ENCODE peak calls at places on chromosomes 16 and 17, in ten cellular contexts. One of them, this sample, is unnamed.

GRCh38 chr17:34850023-34850422 is 111.2 kb downstream of the CCT6B start:
- DNase-seq in nephron progenitor cell: no peak
- DNase-seq in WERI-Rb-1: no peak
- DNase-seq in Calu3: no peak
- DNase-seq in progenitor cell of endocrine pancreas: no peak
- DNase-seq in HFF-Myc: no peak
- DNase-seq in coronary artery: no peak
- DNase-seq in heart left ventricle: no peak
- DNase-seq in epithelial cell of esophagus: peak; percentile 19
- DNase-seq in CD4-positive, alpha-beta T cell: no peak
- DNase-seq in this sample: no peak

GRCh38 chr17:21677126-21677910 is 15.0 kb upstream of the KCNJ18 start:
- DNase-seq in nephron progenitor cell: no peak
- DNase-seq in WERI-Rb-1: no peak
- DNase-seq in Calu3: no peak
- DNase-seq in progenitor cell of endocrine pancreas: no peak
- DNase-seq in HFF-Myc: no peak
- DNase-seq in coronary artery: peak; percentile 69
- DNase-seq in heart left ventricle: no peak
- DNase-seq in epithelial cell of esophagus: no peak
- DNase-seq in CD4-positive, alpha-beta T cell: no peak
- DNase-seq in this sample: no peak

GRCh38 chr16:4142268-4142667 is 26.0 kb upstream of the ADCY9 start:
- DNase-seq in nephron progenitor cell: no peak
- DNase-seq in WERI-Rb-1: no peak
- DNase-seq in Calu3: no peak
- DNase-seq in progenitor cell of endocrine pancreas: no peak
- DNase-seq in HFF-Myc: no peak
- DNase-seq in coronary artery: no peak
- DNase-seq in heart left ventricle: no peak
- DNase-seq in epithelial cell of esophagus: peak; percentile 11
- DNase-seq in CD4-positive, alpha-beta T cell: peak; percentile 11
- DNase-seq in this sample: no peak

GRCh38 chr17:43755389-43755875 is 3.2 kb downstream of the SOST start:
- DNase-seq in nephron progenitor cell: peak; percentile 76
- DNase-seq in WERI-Rb-1: no peak
- DNase-seq in Calu3: peak; percentile 44
- DNase-seq in progenitor cell of endocrine pancreas: peak; percentile 60
- DNase-seq in HFF-Myc: no peak
- DNase-seq in coronary artery: no peak
- DNase-seq in heart left ventricle: no peak
- DNase-seq in epithelial cell of esophagus: peak; percentile 43
- DNase-seq in CD4-positive, alpha-beta T cell: no peak
- DNase-seq in this sample: no peak

GRCh38 chr17:19243838-19244237 is 6.7 kb downstream of the EPN2 start:
- DNase-seq in nephron progenitor cell: no peak
- DNase-seq in WERI-Rb-1: no peak
- DNase-seq in Calu3: no peak
- DNase-seq in progenitor cell of endocrine pancreas: no peak
- DNase-seq in HFF-Myc: no peak
- DNase-seq in coronary artery: no peak
- DNase-seq in heart left ventricle: no peak
- DNase-seq in epithelial cell of esophagus: no peak
- DNase-seq in CD4-positive, alpha-beta T cell: no peak
- DNase-seq in this sample: no peak

GRCh38 chr16:60914334-60914733 is 1121.9 kb downstream of the CDH8 start:
- DNase-seq in nephron progenitor cell: no peak
- DNase-seq in WERI-Rb-1: no peak
- DNase-seq in Calu3: no peak
- DNase-seq in progenitor cell of endocrine pancreas: no peak
- DNase-seq in HFF-Myc: no peak
- DNase-seq in coronary artery: no peak
- DNase-seq in heart left ventricle: no peak
- DNase-seq in epithelial cell of esophagus: no peak
- DNase-seq in CD4-positive, alpha-beta T cell: no peak
- DNase-seq in this sample: no peak

GRCh38 chr16:49362230-49362629 is 11.4 kb upstream of the C16orf78 start:
- DNase-seq in nephron progenitor cell: no peak
- DNase-seq in WERI-Rb-1: no peak
- DNase-seq in Calu3: no peak
- DNase-seq in progenitor cell of endocrine pancreas: no peak
- DNase-seq in HFF-Myc: no peak
- DNase-seq in coronary artery: peak; percentile 33
- DNase-seq in heart left ventricle: no peak
- DNase-seq in epithelial cell of esophagus: no peak
- DNase-seq in CD4-positive, alpha-beta T cell: no peak
- DNase-seq in this sample: no peak

GRCh38 chr16:84850714-84851113 is 30.9 kb downstream of the CRISPLD2 start:
- DNase-seq in nephron progenitor cell: no peak
- DNase-seq in WERI-Rb-1: no peak
- DNase-seq in Calu3: no peak
- DNase-seq in progenitor cell of endocrine pancreas: no peak
- DNase-seq in HFF-Myc: no peak
- DNase-seq in coronary artery: no peak
- DNase-seq in heart left ventricle: peak; percentile 7
- DNase-seq in epithelial cell of esophagus: no peak
- DNase-seq in CD4-positive, alpha-beta T cell: no peak
- DNase-seq in this sample: no peak

GRCh38 chr16:8936421-8936820 is 27.3 kb downstream of the USP7 start:
- DNase-seq in nephron progenitor cell: peak; percentile 41
- DNase-seq in WERI-Rb-1: peak; percentile 72
- DNase-seq in Calu3: peak; percentile 86
- DNase-seq in progenitor cell of endocrine pancreas: peak; percentile 24
- DNase-seq in HFF-Myc: no peak
- DNase-seq in coronary artery: no peak
- DNase-seq in heart left ventricle: no peak
- DNase-seq in epithelial cell of esophagus: peak; percentile 87
- DNase-seq in CD4-positive, alpha-beta T cell: peak; percentile 73
- DNase-seq in this sample: no peak

GRCh38 chr16:8934601-8935000 is 29.1 kb downstream of the USP7 start:
- DNase-seq in nephron progenitor cell: no peak
- DNase-seq in WERI-Rb-1: no peak
- DNase-seq in Calu3: no peak
- DNase-seq in progenitor cell of endocrine pancreas: no peak
- DNase-seq in HFF-Myc: no peak
- DNase-seq in coronary artery: no peak
- DNase-seq in heart left ventricle: no peak
- DNase-seq in epithelial cell of esophagus: no peak
- DNase-seq in CD4-positive, alpha-beta T cell: no peak
- DNase-seq in this sample: no peak

GRCh38 chr16:8931864-8932263 is 31.8 kb downstream of the USP7 start:
- DNase-seq in nephron progenitor cell: peak; percentile 80
- DNase-seq in WERI-Rb-1: no peak
- DNase-seq in Calu3: peak; percentile 54
- DNase-seq in progenitor cell of endocrine pancreas: peak; percentile 39
- DNase-seq in HFF-Myc: peak; percentile 17
- DNase-seq in coronary artery: no peak
- DNase-seq in heart left ventricle: no peak
- DNase-seq in epithelial cell of esophagus: peak; percentile 64
- DNase-seq in CD4-positive, alpha-beta T cell: peak; percentile 41
- DNase-seq in this sample: no peak

GRCh38 chr16:8937803-8938202 is 25.9 kb downstream of the USP7 start:
- DNase-seq in nephron progenitor cell: no peak
- DNase-seq in WERI-Rb-1: no peak
- DNase-seq in Calu3: no peak
- DNase-seq in progenitor cell of endocrine pancreas: no peak
- DNase-seq in HFF-Myc: no peak
- DNase-seq in coronary artery: no peak
- DNase-seq in heart left ventricle: no peak
- DNase-seq in epithelial cell of esophagus: peak; percentile 22
- DNase-seq in CD4-positive, alpha-beta T cell: no peak
- DNase-seq in this sample: no peak

DNA sequence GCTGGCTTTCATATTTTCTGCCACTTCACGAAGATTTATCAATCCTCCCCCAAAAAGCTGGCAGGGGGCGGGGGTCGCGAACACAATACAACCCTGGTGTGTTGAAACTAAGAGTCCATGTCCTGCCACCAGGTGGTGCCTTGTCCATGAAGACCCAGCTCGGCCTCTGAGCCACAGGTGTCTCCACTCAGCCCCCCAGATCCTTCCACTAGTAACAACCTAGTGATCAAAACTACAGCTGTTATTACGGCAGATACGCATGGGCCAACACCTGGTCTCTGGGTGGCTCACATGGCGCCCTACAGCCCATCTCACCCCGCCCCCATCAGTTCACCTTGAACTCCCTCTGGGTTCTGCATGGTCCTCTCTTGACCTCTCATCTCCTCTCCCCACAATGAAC is 27.7 kb downstream of the USP7 start:
- DNase-seq in nephron progenitor cell: no peak
- DNase-seq in WERI-Rb-1: peak; percentile 46
- DNase-seq in Calu3: peak; percentile 9
- DNase-seq in progenitor cell of endocrine pancreas: no peak
- DNase-seq in HFF-Myc: no peak
- DNase-seq in coronary artery: no peak
- DNase-seq in heart left ventricle: no peak
- DNase-seq in epithelial cell of esophagus: no peak
- DNase-seq in CD4-positive, alpha-beta T cell: no peak
- DNase-seq in this sample: no peak
- TF ChIP-seq CTCF in nephron progenitor cell: no peak
- TF ChIP-seq CTCF in WERI-Rb-1: peak; percentile 55
- TF ChIP-seq CTCF in Calu3: no peak
- TF ChIP-seq CTCF in progenitor cell of endocrine pancreas: no peak
- TF ChIP-seq CTCF in HFF-Myc: no peak
- TF ChIP-seq CTCF in coronary artery: peak; percentile 2
- TF ChIP-seq CTCF in heart left ventricle: no peak
- TF ChIP-seq CTCF in epithelial cell of esophagus: no peak
- TF ChIP-seq CTCF in CD4-positive, alpha-beta T cell: no peak
- TF ChIP-seq CTCF in this sample: no peak

GRCh38 chr16:19228057-19228456 is 57.5 kb upstream of the CLEC19A start:
- DNase-seq in nephron progenitor cell: no peak
- DNase-seq in WERI-Rb-1: no peak
- DNase-seq in Calu3: no peak
- DNase-seq in progenitor cell of endocrine pancreas: no peak
- DNase-seq in HFF-Myc: no peak
- DNase-seq in coronary artery: no peak
- DNase-seq in heart left ventricle: no peak
- DNase-seq in epithelial cell of esophagus: no peak
- DNase-seq in CD4-positive, alpha-beta T cell: no peak
- DNase-seq in this sample: no peak

GRCh38 chr16:19219836-19220235 is 51.8 kb downstream of the SYT17 start:
- DNase-seq in nephron progenitor cell: no peak
- DNase-seq in WERI-Rb-1: no peak
- DNase-seq in Calu3: no peak
- DNase-seq in progenitor cell of endocrine pancreas: no peak
- DNase-seq in HFF-Myc: no peak
- DNase-seq in coronary artery: no peak
- DNase-seq in heart left ventricle: no peak
- DNase-seq in epithelial cell of esophagus: no peak
- DNase-seq in CD4-positive, alpha-beta T cell: no peak
- DNase-seq in this sample: no peak

GRCh38 chr16:19227643-19228042 is 57.9 kb upstream of the CLEC19A start:
- DNase-seq in nephron progenitor cell: no peak
- DNase-seq in WERI-Rb-1: no peak
- DNase-seq in Calu3: no peak
- DNase-seq in progenitor cell of endocrine pancreas: no peak
- DNase-seq in HFF-Myc: no peak
- DNase-seq in coronary artery: no peak
- DNase-seq in heart left ventricle: no peak
- DNase-seq in epithelial cell of esophagus: no peak
- DNase-seq in CD4-positive, alpha-beta T cell: no peak
- DNase-seq in this sample: no peak

GRCh38 chr16:19218581-19218980 is 50.5 kb downstream of the SYT17 start:
- DNase-seq in nephron progenitor cell: no peak
- DNase-seq in WERI-Rb-1: no peak
- DNase-seq in Calu3: no peak
- DNase-seq in progenitor cell of endocrine pancreas: no peak
- DNase-seq in HFF-Myc: no peak
- DNase-seq in coronary artery: no peak
- DNase-seq in heart left ventricle: no peak
- DNase-seq in epithelial cell of esophagus: no peak
- DNase-seq in CD4-positive, alpha-beta T cell: no peak
- DNase-seq in this sample: no peak

GRCh38 chr16:19223235-19223847 is 55.3 kb downstream of the SYT17 start:
- DNase-seq in nephron progenitor cell: peak; percentile 66
- DNase-seq in WERI-Rb-1: peak; percentile 59
- DNase-seq in Calu3: peak; percentile 39
- DNase-seq in progenitor cell of endocrine pancreas: no peak
- DNase-seq in HFF-Myc: peak; percentile 4
- DNase-seq in coronary artery: no peak
- DNase-seq in heart left ventricle: no peak
- DNase-seq in epithelial cell of esophagus: no peak
- DNase-seq in CD4-positive, alpha-beta T cell: no peak
- DNase-seq in this sample: no peak
- TF ChIP-seq CTCF in nephron progenitor cell: peak; percentile 68
- TF ChIP-seq CTCF in WERI-Rb-1: peak; percentile 79
- TF ChIP-seq CTCF in Calu3: peak; percentile 47
- TF ChIP-seq CTCF in progenitor cell of endocrine pancreas: peak; percentile 59
- TF ChIP-seq CTCF in HFF-Myc: peak; percentile 84
- TF ChIP-seq CTCF in coronary artery: no peak
- TF ChIP-seq CTCF in heart left ventricle: peak; percentile 30
- TF ChIP-seq CTCF in epithelial cell of esophagus: peak; percentile 43
- TF ChIP-seq CTCF in CD4-positive, alpha-beta T cell: no peak
- TF ChIP-seq CTCF in this sample: peak; percentile 71

GRCh38 chr16:23294260-23294659 is 7.8 kb upstream of the SCNN1B start:
- DNase-seq in nephron progenitor cell: no peak
- DNase-seq in WERI-Rb-1: no peak
- DNase-seq in Calu3: no peak
- DNase-seq in progenitor cell of endocrine pancreas: no peak
- DNase-seq in HFF-Myc: no peak
- DNase-seq in coronary artery: no peak
- DNase-seq in heart left ventricle: no peak
- DNase-seq in epithelial cell of esophagus: no peak
- DNase-seq in CD4-positive, alpha-beta T cell: no peak
- DNase-seq in this sample: no peak

GRCh38 chr16:23293016-23293415 is 9.1 kb upstream of the SCNN1B start:
- DNase-seq in nephron progenitor cell: no peak
- DNase-seq in WERI-Rb-1: no peak
- DNase-seq in Calu3: no peak
- DNase-seq in progenitor cell of endocrine pancreas: no peak
- DNase-seq in HFF-Myc: no peak
- DNase-seq in coronary artery: no peak
- DNase-seq in heart left ventricle: no peak
- DNase-seq in epithelial cell of esophagus: no peak
- DNase-seq in CD4-positive, alpha-beta T cell: no peak
- DNase-seq in this sample: no peak

GRCh38 chr16:23298290-23298689 is 3.8 kb upstream of the SCNN1B start:
- DNase-seq in nephron progenitor cell: no peak
- DNase-seq in WERI-Rb-1: no peak
- DNase-seq in Calu3: no peak
- DNase-seq in progenitor cell of endocrine pancreas: no peak
- DNase-seq in HFF-Myc: no peak
- DNase-seq in coronary artery: no peak
- DNase-seq in heart left ventricle: no peak
- DNase-seq in epithelial cell of esophagus: no peak
- DNase-seq in CD4-positive, alpha-beta T cell: no peak
- DNase-seq in this sample: no peak

GRCh38 chr16:23301251-23302044 is 654 bp upstream of the SCNN1B start:
- DNase-seq in nephron progenitor cell: no peak
- DNase-seq in WERI-Rb-1: no peak
- DNase-seq in Calu3: no peak
- DNase-seq in progenitor cell of endocrine pancreas: no peak
- DNase-seq in HFF-Myc: no peak
- DNase-seq in coronary artery: no peak
- DNase-seq in heart left ventricle: no peak
- DNase-seq in epithelial cell of esophagus: no peak
- DNase-seq in CD4-positive, alpha-beta T cell: no peak
- DNase-seq in this sample: no peak

GRCh38 chr16:23296994-23297393 is 5.1 kb upstream of the SCNN1B start:
- DNase-seq in nephron progenitor cell: no peak
- DNase-seq in WERI-Rb-1: peak; percentile 66
- DNase-seq in Calu3: peak; percentile 48
- DNase-seq in progenitor cell of endocrine pancreas: no peak
- DNase-seq in HFF-Myc: no peak
- DNase-seq in coronary artery: no peak
- DNase-seq in heart left ventricle: no peak
- DNase-seq in epithelial cell of esophagus: peak; percentile 66
- DNase-seq in CD4-positive, alpha-beta T cell: no peak
- DNase-seq in this sample: no peak
- TF ChIP-seq CTCF in nephron progenitor cell: no peak
- TF ChIP-seq CTCF in WERI-Rb-1: peak; percentile 71
- TF ChIP-seq CTCF in Calu3: peak; percentile 23
- TF ChIP-seq CTCF in progenitor cell of endocrine pancreas: peak; percentile 22
- TF ChIP-seq CTCF in HFF-Myc: peak; percentile 55
- TF ChIP-seq CTCF in coronary artery: no peak
- TF ChIP-seq CTCF in heart left ventricle: no peak
- TF ChIP-seq CTCF in epithelial cell of esophagus: peak; percentile 52
- TF ChIP-seq CTCF in CD4-positive, alpha-beta T cell: no peak
- TF ChIP-seq CTCF in this sample: peak; percentile 25

GRCh38 chr16:54140788-54141136 is 145.8 kb downstream of the IRX3 start:
- DNase-seq in nephron progenitor cell: no peak
- DNase-seq in WERI-Rb-1: no peak
- DNase-seq in Calu3: no peak
- DNase-seq in progenitor cell of endocrine pancreas: no peak
- DNase-seq in HFF-Myc: no peak
- DNase-seq in coronary artery: no peak
- DNase-seq in heart left ventricle: no peak
- DNase-seq in epithelial cell of esophagus: no peak
- DNase-seq in CD4-positive, alpha-beta T cell: no peak
- DNase-seq in this sample: no peak

GRCh38 chr16:54143934-54144333 is 142.7 kb downstream of the IRX3 start:
- DNase-seq in nephron progenitor cell: no peak
- DNase-seq in WERI-Rb-1: no peak
- DNase-seq in Calu3: no peak
- DNase-seq in progenitor cell of endocrine pancreas: no peak
- DNase-seq in HFF-Myc: no peak
- DNase-seq in coronary artery: no peak
- DNase-seq in heart left ventricle: no peak
- DNase-seq in epithelial cell of esophagus: no peak
- DNase-seq in CD4-positive, alpha-beta T cell: no peak
- DNase-seq in this sample: no peak

GRCh38 chr16:54142787-54143186 is 143.8 kb downstream of the IRX3 start:
- DNase-seq in nephron progenitor cell: no peak
- DNase-seq in WERI-Rb-1: no peak
- DNase-seq in Calu3: no peak
- DNase-seq in progenitor cell of endocrine pancreas: no peak
- DNase-seq in HFF-Myc: no peak
- DNase-seq in coronary artery: no peak
- DNase-seq in heart left ventricle: no peak
- DNase-seq in epithelial cell of esophagus: no peak
- DNase-seq in CD4-positive, alpha-beta T cell: no peak
- DNase-seq in this sample: no peak

GRCh38 chr16:54143410-54143809 is 143.2 kb downstream of the IRX3 start:
- DNase-seq in nephron progenitor cell: no peak
- DNase-seq in WERI-Rb-1: no peak
- DNase-seq in Calu3: no peak
- DNase-seq in progenitor cell of endocrine pancreas: no peak
- DNase-seq in HFF-Myc: no peak
- DNase-seq in coronary artery: no peak
- DNase-seq in heart left ventricle: no peak
- DNase-seq in epithelial cell of esophagus: no peak
- DNase-seq in CD4-positive, alpha-beta T cell: no peak
- DNase-seq in this sample: no peak

GRCh38 chr16:54140057-54140787 is 146.4 kb downstream of the IRX3 start:
- DNase-seq in nephron progenitor cell: no peak
- DNase-seq in WERI-Rb-1: peak; percentile 44
- DNase-seq in Calu3: no peak
- DNase-seq in progenitor cell of endocrine pancreas: no peak
- DNase-seq in HFF-Myc: no peak
- DNase-seq in coronary artery: no peak
- DNase-seq in heart left ventricle: no peak
- DNase-seq in epithelial cell of esophagus: no peak
- DNase-seq in CD4-positive, alpha-beta T cell: no peak
- DNase-seq in this sample: no peak
- TF ChIP-seq CTCF in nephron progenitor cell: no peak
- TF ChIP-seq CTCF in WERI-Rb-1: peak; percentile 10
- TF ChIP-seq CTCF in Calu3: no peak
- TF ChIP-seq CTCF in progenitor cell of endocrine pancreas: peak; percentile 16
- TF ChIP-seq CTCF in HFF-Myc: no peak
- TF ChIP-seq CTCF in coronary artery: no peak
- TF ChIP-seq CTCF in heart left ventricle: no peak
- TF ChIP-seq CTCF in epithelial cell of esophagus: no peak
- TF ChIP-seq CTCF in CD4-positive, alpha-beta T cell: no peak
- TF ChIP-seq CTCF in this sample: no peak

This sample was measured in chondrocyte.